ENCODE peak calls at places on chromosomes 16 and 17, in five cellular contexts. E is fibroblast of lung, L is heart left ventricle, R is RWPE2, I is foreskin fibroblast. C is an unnamed sample.

GRCh38 chr17:82013341-82013740 is 9.3 kb downstream of the CENPX start:
- DNase-seq in E (no peak), L (peak), R (no peak), I (peak), C (no peak)

GRCh38 chr16:83994087-83994486 is 26.0 kb downstream of the NECAB2 start:
- DNase-seq in E (peak), L (no peak), R (no peak), I (peak), C (peak)

GRCh38 chr17:27315322-27315721 is 21.4 kb downstream of the WSB1 start:
- DNase-seq in E (peak), L (peak), R (no peak), I (peak), C (peak)

GRCh38 chr17:15036238-15036637 is 228.9 kb downstream of the PMP22 start:
- DNase-seq in E (no peak), L (no peak), R (no peak), I (no peak), C (no peak)

GRCh38 chr16:5905935-5906334 is 808.3 kb upstream of the EEF2KMT start:
- DNase-seq in E (peak), L (no peak), R (no peak), I (no peak), C (no peak)

GRCh38 chr17:34305606-34306005 is 13.6 kb upstream of the CCL8 start:
- DNase-seq in E (peak), L (no peak), R (no peak), I (no peak), C (no peak)

GRCh38 chr17:80053102-80053501 is 16.7 kb downstream of the CCDC40 start:
- DNase-seq in E (no peak), L (no peak), R (no peak), I (no peak), C (no peak)

GRCh38 chr17:78284146-78284545 is 52.7 kb downstream of the TMEM235 start:
- DNase-seq in E (no peak), L (no peak), R (no peak), I (peak), C (peak)

GRCh38 chr17:44628234-44629188 is 27.8 kb upstream of the MEIOC start:
- DNase-seq in E (peak), L (peak), R (no peak), I (peak), C (peak)

GRCh38 chr16:14286381-14287230 is 215.5 kb downstream of the MRTFB start:
- DNase-seq in E (peak), L (no peak), R (no peak), I (peak), C (peak)

GRCh38 chr17:78351449-78352006 is 8.3 kb downstream of the SOCS3 start:
- DNase-seq in E (peak), L (peak), R (peak), I (peak), C (peak)

GRCh38 chr17:71392715-71393567 is 727.9 kb upstream of the SOX9 start:
- DNase-seq in E (peak), L (no peak), R (no peak), I (peak), C (peak)

GRCh38 chr17:50651661-50652060 is 17.0 kb downstream of the ABCC3 start:
- DNase-seq in E (no peak), L (no peak), R (no peak), I (no peak), C (no peak)

GRCh38 chr17:38704645-38705522 is at the start of gene MLLT6:
- DNase-seq in E (peak), L (peak), R (no peak), I (peak), C (peak)

GRCh38 chr17:74945543-74945942 is 9.8 kb downstream of the OTOP3 start:
- DNase-seq in E (no peak), L (no peak), R (no peak), I (no peak), C (no peak)

GRCh38 chr17:9004132-9004960 is 17.0 kb upstream of the NTN1 start:
- DNase-seq in E (no peak), L (no peak), R (no peak), I (no peak), C (no peak)

GRCh38 chr17:68981288-68981687 is 26.1 kb upstream of the ABCA8 start:
- DNase-seq in E (peak), L (peak), R (no peak), I (peak), C (peak)

GRCh38 chr17:76811028-76811427 is 57.2 kb upstream of the MGAT5B start:
- DNase-seq in E (no peak), L (no peak), R (no peak), I (peak), C (no peak)

GRCh38 chr16:19589771-19590302 is 34.3 kb downstream of the VPS35L start:
- DNase-seq in E (peak), L (no peak), R (no peak), I (peak), C (peak)

GRCh38 chr17:82884923-82885322 is 45.1 kb upstream of the ZNF750 start:
- DNase-seq in E (no peak), L (no peak), R (no peak), I (no peak), C (no peak)

GRCh38 chr17:79528592-79529125 is 82.2 kb downstream of the RBFOX3 start:
- DNase-seq in E (no peak), L (no peak), R (no peak), I (no peak), C (no peak)

GRCh38 chr17:40481106-40481505 is 20.3 kb downstream of the TNS4 start:
- DNase-seq in E (no peak), L (no peak), R (no peak), I (no peak), C (no peak)
- H3K4me3 ChIP-seq in E (no peak), L (no peak), R (no peak), I (no peak), C (no peak)

GRCh38 chr17:57784226-57784895 is 39.3 kb upstream of the CCDC182 start:
- DNase-seq in E (no peak), L (no peak), R (no peak), I (no peak), C (no peak)
- TF ChIP-seq CTCF in E (no peak), L (no peak), R (no peak), I (no peak), C (no peak)

GRCh38 chr16:85193876-85194275 is 81.6 kb upstream of the CIBAR2 start:
- DNase-seq in E (no peak), L (no peak), R (no peak), I (no peak), C (no peak)

GRCh38 chr16:85192736-85193493 is 80.6 kb upstream of the CIBAR2 start:
- DNase-seq in E (peak), L (no peak), R (no peak), I (peak), C (no peak)

GRCh38 chr16:85195271-85195647 is 83.0 kb upstream of the CIBAR2 start:
- DNase-seq in E (no peak), L (no peak), R (no peak), I (no peak), C (no peak)

GRCh38 chr16:85195884-85196816 is 83.9 kb upstream of the CIBAR2 start:
- DNase-seq in E (no peak), L (no peak), R (no peak), I (peak), C (no peak)

DNA sequence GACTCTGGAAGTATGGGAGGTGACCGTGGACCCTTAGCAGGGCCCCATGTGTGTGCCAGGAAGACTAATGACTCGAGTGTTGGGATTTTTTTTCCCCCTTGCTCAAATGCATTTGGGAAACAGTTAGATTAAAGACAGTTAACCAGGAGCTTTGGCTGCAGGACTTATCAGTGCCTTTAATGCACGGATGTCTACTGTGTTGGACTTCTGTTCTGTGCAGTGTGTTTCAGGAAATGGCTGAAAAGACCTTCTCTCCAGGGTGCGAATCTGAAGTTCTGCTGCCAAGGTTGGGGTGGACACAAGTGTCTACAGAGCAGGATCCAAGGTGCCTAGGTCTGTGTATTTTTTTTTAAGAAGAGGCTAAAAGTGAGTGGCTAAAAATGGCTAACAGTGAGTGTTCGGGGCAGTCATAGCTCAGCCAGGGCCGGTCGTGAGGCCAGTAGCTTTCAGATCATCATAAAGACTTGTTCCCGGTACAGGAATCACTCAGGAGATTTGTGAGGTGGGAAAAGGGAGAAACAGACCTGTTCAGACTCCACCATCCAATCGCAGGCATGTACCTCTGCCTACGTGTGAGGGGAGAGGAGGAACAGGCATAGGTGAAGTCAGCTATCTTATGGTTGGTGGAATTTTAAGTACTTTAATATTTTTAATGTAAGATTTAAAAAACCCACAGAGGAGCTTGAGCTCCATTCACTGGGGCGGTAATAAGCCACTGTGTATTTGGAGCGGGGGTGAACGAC is 82.4 kb upstream of the CIBAR2 start:
- DNase-seq in E (no peak), L (no peak), R (no peak), I (peak), C (no peak)
- H3K4me3 ChIP-seq in E (no peak), L (no peak), R (no peak), I (no peak), C (no peak)

DNA sequence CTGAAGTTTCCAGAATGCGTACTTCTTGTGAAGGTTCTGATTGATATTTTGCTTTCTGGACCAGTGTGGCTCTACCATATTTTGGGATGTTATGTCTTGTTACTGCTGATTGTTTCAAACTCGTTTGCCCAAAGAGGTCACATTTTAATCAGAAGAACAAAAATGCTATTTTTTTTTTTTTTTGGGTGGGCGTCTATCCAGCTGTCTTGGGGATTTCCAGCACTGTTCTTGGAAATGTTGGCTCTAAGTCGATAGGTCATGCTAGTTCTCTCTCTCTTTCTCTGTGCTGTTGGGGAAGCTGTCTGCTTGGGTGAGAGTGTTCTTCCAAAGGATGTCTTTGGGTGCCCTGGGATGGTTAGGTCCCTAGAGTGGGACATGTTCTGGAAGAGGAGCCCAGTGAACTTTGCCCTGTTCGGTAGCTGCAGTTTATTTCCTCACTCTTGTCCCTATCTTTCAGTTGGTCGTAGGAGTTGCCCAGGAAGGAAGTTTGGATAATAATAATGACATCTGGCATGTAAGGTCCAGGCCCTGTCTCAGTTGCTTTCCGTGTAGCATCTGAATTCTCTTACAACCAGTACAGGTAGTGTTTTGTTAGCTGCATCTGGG is 2.9 kb downstream of the IRF8 start:
- DNase-seq in E (no peak), L (no peak), R (no peak), I (no peak), C (peak)
- TF ChIP-seq CTCF in E (no peak), L (no peak), R (no peak), I (no peak), C (no peak)

GRCh38 chr17:32877164-32877764 is 340 bp upstream of the MYO1D start:
- DNase-seq in E (peak), L (peak), R (peak), I (peak), C (peak)

GRCh38 chr17:32873114-32873513 is 3.8 kb downstream of the MYO1D start:
- DNase-seq in E (no peak), L (no peak), R (no peak), I (no peak), C (no peak)

GRCh38 chr17:32876414-32877163 is at the start of gene MYO1D:
- DNase-seq in E (no peak), L (peak), R (peak), I (peak), C (no peak)

GRCh38 chr17:32875904-32876413 is 965 bp downstream of the MYO1D start:
- DNase-seq in E (peak), L (no peak), R (no peak), I (peak), C (peak)

GRCh38 chr17:32875230-32875903 is 1.6 kb downstream of the MYO1D start:
- DNase-seq in E (no peak), L (no peak), R (no peak), I (no peak), C (no peak)
- H3K4me3 ChIP-seq in E (peak), L (peak), R (peak), I (peak), C (no peak)

DNA sequence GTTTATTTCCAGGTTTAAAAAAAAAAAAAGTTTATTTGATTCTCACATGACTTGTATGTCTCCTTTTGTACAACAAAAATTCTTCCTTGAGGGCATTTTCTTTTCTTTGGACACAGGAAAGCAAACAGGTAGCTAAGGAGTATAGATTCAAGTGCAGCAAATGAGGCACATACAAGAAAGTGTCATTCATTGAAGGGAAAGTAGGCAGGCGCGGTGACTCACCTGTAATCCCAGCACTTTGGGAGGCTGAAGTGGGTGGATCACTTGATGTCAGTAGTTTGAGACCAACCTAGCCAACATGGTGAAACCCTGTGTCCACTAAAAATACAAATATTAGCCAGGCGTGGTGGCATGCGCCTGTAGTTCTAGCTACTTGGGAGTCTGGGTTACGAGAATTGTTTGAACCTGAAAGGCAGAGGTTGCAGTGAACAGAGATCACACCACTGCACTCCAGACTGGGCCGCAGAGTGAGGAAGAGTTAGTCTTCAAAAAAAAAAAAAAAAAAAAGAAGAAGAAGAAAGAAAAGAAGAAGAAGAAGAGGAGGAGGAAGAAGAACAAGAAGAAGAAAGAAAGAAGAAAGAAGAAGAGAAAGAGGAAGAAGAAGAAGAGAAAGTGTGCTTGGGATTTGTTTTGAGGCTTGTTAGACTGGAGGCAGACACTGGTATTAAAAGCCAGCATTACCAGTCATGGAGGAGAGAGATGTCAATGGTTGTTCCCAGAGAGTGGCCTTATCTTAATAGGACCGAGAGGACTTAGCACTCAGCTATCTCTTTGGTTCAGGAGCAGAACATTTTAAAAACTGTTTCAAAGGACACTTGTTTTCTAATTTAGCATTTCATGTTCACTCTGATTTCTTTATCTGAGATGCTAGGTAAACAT is 19.7 kb downstream of the GINS3 start:
- DNase-seq in E (no peak), L (no peak), R (no peak), I (no peak), C (no peak)
- TF ChIP-seq CTCF in E (no peak), L (no peak), R (no peak), I (no peak), C (no peak)

DNA sequence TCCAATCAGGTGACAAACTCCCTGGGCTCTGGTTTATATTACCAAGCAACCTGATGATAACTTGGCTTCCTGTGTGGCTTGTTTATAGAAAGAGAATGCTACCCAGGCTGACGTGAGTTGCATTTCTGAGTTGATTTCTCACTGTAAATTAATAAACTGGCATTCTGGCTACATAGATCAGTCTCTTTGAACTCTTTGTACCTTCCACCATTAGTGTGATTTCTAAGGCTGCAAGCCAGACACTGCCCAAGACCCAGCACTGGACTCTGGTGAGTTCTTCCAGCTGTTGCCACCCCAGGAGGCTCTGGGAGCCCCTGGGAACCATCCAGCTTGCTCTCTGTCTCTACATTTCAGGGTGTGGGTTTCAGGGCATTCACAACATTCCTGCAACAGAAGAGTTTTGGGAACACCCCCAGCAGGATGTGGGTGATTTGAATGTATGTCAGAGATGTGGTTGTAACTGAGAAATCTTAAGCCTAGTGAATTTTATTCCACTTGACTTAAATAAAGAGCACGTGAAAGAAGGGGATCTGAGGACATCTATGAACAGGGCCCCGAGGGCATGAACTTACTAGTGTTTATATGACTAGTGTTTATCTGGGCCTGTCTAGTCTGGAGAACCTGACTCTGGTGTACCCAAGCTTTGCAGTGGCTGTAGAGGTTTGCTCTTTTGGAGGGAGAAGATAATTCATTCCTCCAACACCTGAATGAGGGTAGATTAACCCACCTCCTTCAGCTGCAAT is 30.3 kb upstream of the LRRC37A start:
- DNase-seq in E (peak), L (no peak), R (no peak), I (peak), C (peak)
- H3K4me3 ChIP-seq in E (no peak), L (no peak), R (no peak), I (no peak), C (no peak)

C was measured in fibroblast of pulmonary artery.